ENCODE peak calls at places on chromosomes 13 and 19, in five cellular contexts. X is iris pigment epithelial cell; T is ELR; I is H4; B is stimulated activated naive CD8-positive, alpha-beta T cell treated with anti-CD3 and anti-CD28 coated beads, Interleukin-15, Interleukin-2, amounts not matched to agents 100 U/mL and 50 U/mL, for 24 hours. S is an unnamed sample.

GRCh38 chr13:113968463-113969310 is 5.2 kb downstream of the C13orf46 start:
- DNase-seq in X (no peak), T (no peak), I (no peak), B (no peak), S (no peak)

GRCh38 chr19:18300930-18301717 is 19.7 kb upstream of the JUND start:
- DNase-seq in X (peak), T (peak), I (no peak), B (no peak), S (peak)

GRCh38 chr19:2633693-2634075 is 68.8 kb downstream of the GNG7 start:
- DNase-seq in X (no peak), T (no peak), I (no peak), B (no peak), S (no peak)

GRCh38 chr13:112688560-112689497 is 1.0 kb upstream of the ATP11A start:
- DNase-seq in X (peak), T (no peak), I (no peak), B (peak), S (peak)

GRCh38 chr19:40718774-40719391 is 2.0 kb downstream of the ITPKC start:
- DNase-seq in X (peak), T (peak), I (no peak), B (peak), S (peak)

GRCh38 chr13:49607761-49608160 is 20.5 kb upstream of the ARL11 start:
- DNase-seq in X (no peak), T (no peak), I (no peak), B (no peak), S (no peak)

GRCh38 chr13:74021507-74021906 is 112.7 kb downstream of the KLF12 start:
- DNase-seq in X (no peak), T (no peak), I (no peak), B (no peak), S (no peak)

GRCh38 chr19:30605333-30605732 is 233.1 kb downstream of the ZNF536 start:
- DNase-seq in X (no peak), T (no peak), I (no peak), B (no peak), S (no peak)

GRCh38 chr13:36801035-36801434 is 18.0 kb upstream of the RFXAP start:
- DNase-seq in X (no peak), T (no peak), I (no peak), B (no peak), S (no peak)

GRCh38 chr19:12884926-12885748 is 1.9 kb downstream of the KLF1 start:
- DNase-seq in X (peak), T (peak), I (no peak), B (peak), S (peak)

GRCh38 chr19:52170863-52171320 is 529 bp downstream of the ZNF836 start:
- DNase-seq in X (no peak), T (no peak), I (no peak), B (peak), S (no peak)

GRCh38 chr19:50266896-50267295 is 62.3 kb downstream of the KCNC3 start:
- DNase-seq in X (no peak), T (no peak), I (no peak), B (peak), S (peak)

GRCh38 chr19:54430306-54431254 is 15.3 kb downstream of the TTYH1 start:
- DNase-seq in X (peak), T (peak), I (no peak), B (peak), S (peak)

GRCh38 chr19:2584002-2584401 is 108.1 kb downstream of the GADD45B start:
- DNase-seq in X (no peak), T (no peak), I (no peak), B (no peak), S (no peak)

GRCh38 chr19:32227561-32228165 is 117.7 kb upstream of the ZNF507 start:
- DNase-seq in X (no peak), T (no peak), I (no peak), B (no peak), S (no peak)

GRCh38 chr13:112690242-112690943 is 555 bp downstream of the ATP11A start:
- DNase-seq in X (peak), T (peak), I (no peak), B (peak), S (peak)

GRCh38 chr13:38462605-38463004 is 113.0 kb downstream of the UFM1 start:
- DNase-seq in X (no peak), T (no peak), I (no peak), B (no peak), S (no peak)

GRCh38 chr13:90519157-90519556 is 828.3 kb upstream of the MIR17HG start:
- DNase-seq in X (no peak), T (no peak), I (no peak), B (no peak), S (no peak)

GRCh38 chr19:34313188-34313587 is 51.8 kb upstream of the GPI start:
- DNase-seq in X (peak), T (peak), I (no peak), B (no peak), S (no peak)

S was measured in SW480.